ENCODE peak calls at places on chromosome 1, in four cellular contexts. One of them, this sample, is unnamed.
A peak's percentile ranks its signal among the peaks of the same experiment; 100 is the strongest.

GRCh38 chr1:244801246-244801645 is 34.2 kb upstream of the COX20 start:
- DNase-seq in SJCRH30: peak; percentile 36
- DNase-seq in GM12878: no peak
- DNase-seq in breast epithelium: no peak
- DNase-seq in this sample: peak; percentile 27

GRCh38 chr1:66570196-66570595 is 36.2 kb downstream of the SGIP1 start:
- DNase-seq in SJCRH30: no peak
- DNase-seq in GM12878: no peak
- DNase-seq in breast epithelium: no peak
- DNase-seq in this sample: no peak

GRCh38 chr1:180923024-180923841 is 10.5 kb downstream of the KIAA1614 start:
- DNase-seq in breast epithelium: no peak
- DNase-seq in GM12878: peak; percentile 19
- DNase-seq in SJCRH30: peak; percentile 96
- DNase-seq in this sample: no peak

GRCh38 chr1:159922499-159923202 is 2.7 kb downstream of the TAGLN2 start:
- DNase-seq in breast epithelium: no peak
- DNase-seq in SJCRH30: peak; percentile 76
- DNase-seq in GM12878: no peak
- DNase-seq in this sample: no peak

GRCh38 chr1:25107643-25108010 is 124.7 kb downstream of the SYF2 start:
- DNase-seq in GM12878: no peak
- DNase-seq in SJCRH30: no peak
- DNase-seq in breast epithelium: no peak
- DNase-seq in this sample: no peak

GRCh38 chr1:85546748-85547147 is 33.8 kb upstream of the CCN1 start:
- DNase-seq in SJCRH30: no peak
- DNase-seq in GM12878: no peak
- DNase-seq in breast epithelium: no peak
- DNase-seq in this sample: no peak

GRCh38 chr1:96524100-96524499 is 197.5 kb upstream of the PTBP2 start:
- DNase-seq in breast epithelium: no peak
- DNase-seq in GM12878: no peak
- DNase-seq in SJCRH30: no peak
- DNase-seq in this sample: no peak

GRCh38 chr1:237910834-237911233 is 20.1 kb upstream of the ZP4 start:
- DNase-seq in breast epithelium: no peak
- DNase-seq in SJCRH30: no peak
- DNase-seq in GM12878: no peak
- DNase-seq in this sample: no peak

GRCh38 chr1:182229907-182230522 is 161.6 kb downstream of the GLUL start:
- DNase-seq in GM12878: no peak
- DNase-seq in breast epithelium: no peak
- DNase-seq in SJCRH30: peak; percentile 41
- DNase-seq in this sample: no peak

GRCh38 chr1:178683304-178683703 is 41.7 kb upstream of the RALGPS2 start:
- DNase-seq in breast epithelium: no peak
- DNase-seq in GM12878: no peak
- DNase-seq in SJCRH30: no peak
- DNase-seq in this sample: no peak

GRCh38 chr1:30785181-30785580 is 27.6 kb upstream of the LAPTM5 start:
- DNase-seq in GM12878: no peak
- DNase-seq in breast epithelium: no peak
- DNase-seq in SJCRH30: no peak
- DNase-seq in this sample: no peak

GRCh38 chr1:235073331-235073967 is 55.2 kb downstream of the TOMM20 start:
- DNase-seq in GM12878: no peak
- DNase-seq in SJCRH30: peak; percentile 75
- DNase-seq in breast epithelium: peak; percentile 98
- DNase-seq in this sample: no peak

GRCh38 chr1:111538343-111539035 is 35.1 kb upstream of the ADORA3 start:
- DNase-seq in GM12878: no peak
- DNase-seq in breast epithelium: no peak
- DNase-seq in SJCRH30: no peak
- DNase-seq in this sample: no peak

GRCh38 chr1:171877711-171878110 is 36.4 kb downstream of the DNM3 start:
- DNase-seq in breast epithelium: no peak
- DNase-seq in GM12878: no peak
- DNase-seq in SJCRH30: no peak
- DNase-seq in this sample: no peak
- H3K27ac ChIP-seq in breast epithelium: no peak overlapping the region
- H3K27ac ChIP-seq in GM12878: no peak overlapping the region
- H3K27ac ChIP-seq in SJCRH30: no peak overlapping the region
- H3K27ac ChIP-seq in this sample: no peak overlapping the region

DNA sequence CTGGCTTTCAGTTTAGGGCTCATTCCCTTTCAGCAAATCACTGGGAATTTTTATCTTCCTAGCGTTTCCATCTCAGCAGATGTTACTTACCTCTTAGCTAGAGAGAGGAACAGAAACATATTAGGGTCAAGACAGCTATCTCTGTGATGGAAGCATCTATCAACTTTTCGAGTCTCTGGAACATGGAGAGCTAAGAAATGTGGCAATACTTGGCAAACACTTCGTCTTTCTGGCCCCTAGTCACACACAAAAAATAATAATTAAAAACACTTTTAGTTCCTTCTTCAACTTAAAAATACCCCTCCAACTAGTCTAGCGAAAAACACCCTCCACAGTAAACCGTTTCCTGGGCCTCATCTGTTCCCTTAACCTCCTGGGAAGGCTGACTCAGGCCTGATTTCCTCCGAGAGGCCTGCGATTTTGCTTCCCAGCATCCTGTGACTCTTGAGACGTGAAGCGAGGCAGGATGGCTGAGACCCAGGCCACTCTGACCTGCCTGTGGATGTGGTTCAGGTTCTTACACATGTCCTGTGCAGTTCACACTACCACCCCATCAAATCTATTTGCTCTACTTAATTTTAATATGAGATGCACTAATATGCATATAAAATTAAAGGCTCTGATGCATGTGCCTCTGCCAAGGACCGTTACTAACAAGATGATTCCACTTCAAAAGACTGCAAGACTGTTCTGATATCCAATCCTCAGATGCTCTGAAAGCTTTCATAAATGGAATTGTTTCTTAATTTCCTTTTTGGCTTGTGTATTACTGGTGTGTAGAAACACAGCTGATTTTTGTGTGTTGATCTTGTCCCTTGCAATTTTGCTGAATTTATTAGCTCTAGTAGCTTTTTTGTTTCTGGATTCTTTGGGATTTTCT is 3.5 kb downstream of the NAV1 start:
- DNase-seq in SJCRH30: peak; percentile 76
- DNase-seq in breast epithelium: no peak
- DNase-seq in GM12878: no peak
- DNase-seq in this sample: no peak
- H3K4me3 ChIP-seq in SJCRH30: no peak overlapping the region
- H3K4me3 ChIP-seq in breast epithelium: no peak overlapping the region
- H3K4me3 ChIP-seq in GM12878: no peak overlapping the region
- H3K4me3 ChIP-seq in this sample: no peak overlapping the region

DNA sequence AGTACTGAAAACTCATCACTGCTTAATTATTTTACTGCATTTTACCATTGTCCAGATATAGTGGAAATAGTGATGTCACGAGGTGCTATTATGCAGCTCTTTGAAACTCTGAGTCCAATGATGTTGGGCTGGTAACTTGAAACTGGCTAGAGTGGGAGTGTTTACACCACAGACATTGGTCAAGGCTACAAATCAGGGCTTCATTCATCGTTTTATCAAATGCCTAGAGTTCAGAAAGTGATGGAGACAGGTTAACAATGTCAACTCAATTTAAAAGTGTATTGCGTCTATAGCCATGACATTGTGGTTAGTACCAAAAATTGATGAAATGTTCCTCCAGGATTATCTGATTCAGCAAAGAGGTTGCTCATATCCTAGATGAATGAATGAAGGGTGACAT is 12.7 kb downstream of the PADI1 start:
- DNase-seq in SJCRH30: no peak
- DNase-seq in breast epithelium: no peak
- DNase-seq in GM12878: no peak
- DNase-seq in this sample: no peak
- H3K27ac ChIP-seq in SJCRH30: no peak overlapping the region
- H3K27ac ChIP-seq in breast epithelium: no peak overlapping the region
- H3K27ac ChIP-seq in GM12878: no peak overlapping the region
- H3K27ac ChIP-seq in this sample: no peak overlapping the region

DNA sequence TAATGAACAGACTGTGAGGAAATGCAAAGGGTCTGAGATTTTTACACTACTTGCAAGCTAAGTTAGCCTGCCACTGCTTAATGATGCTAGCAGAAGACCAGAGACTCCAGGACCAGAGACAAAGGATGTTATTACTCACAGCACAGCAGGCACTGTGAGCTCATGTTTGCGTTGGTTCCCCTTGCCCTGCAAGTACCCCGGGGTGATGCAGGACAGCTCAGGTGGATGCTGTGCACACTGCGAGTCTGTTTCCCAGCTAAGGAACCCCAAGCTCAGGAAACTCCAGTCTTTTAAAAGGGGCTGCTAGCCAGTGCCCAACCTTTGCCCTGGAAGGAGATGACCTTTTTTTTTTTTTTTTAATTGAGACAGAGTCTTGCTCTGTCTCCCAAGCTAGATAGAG is 1.2 kb downstream of the FHAD1 start:
- DNase-seq in GM12878: no peak
- DNase-seq in SJCRH30: no peak
- DNase-seq in breast epithelium: no peak
- DNase-seq in this sample: no peak
- H3K4me3 ChIP-seq in GM12878: no peak overlapping the region
- H3K4me3 ChIP-seq in SJCRH30: no peak overlapping the region
- H3K4me3 ChIP-seq in breast epithelium: no peak overlapping the region
- H3K4me3 ChIP-seq in this sample: no peak overlapping the region

DNA sequence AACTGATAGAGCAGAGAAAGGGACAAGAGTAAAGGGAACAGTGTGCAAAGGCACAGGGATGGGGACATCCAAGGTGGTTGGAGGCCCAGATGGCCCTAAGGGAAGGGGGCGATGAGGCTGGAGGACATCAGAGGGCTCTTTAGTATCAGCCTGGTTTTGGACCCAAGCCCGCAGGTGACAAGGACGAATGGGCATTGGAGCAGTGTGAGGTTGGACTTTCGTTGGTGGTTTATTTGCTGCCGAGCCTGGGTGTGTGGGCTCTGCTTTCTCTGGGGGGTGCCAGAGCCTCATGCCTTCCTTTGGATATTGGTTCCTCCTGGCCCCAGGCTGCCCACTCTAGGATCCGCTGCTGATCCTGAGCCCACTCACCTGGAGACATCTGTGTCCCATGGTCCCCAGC is 12.1 kb downstream of the FOXO6 start:
- DNase-seq in breast epithelium: no peak
- DNase-seq in GM12878: no peak
- DNase-seq in SJCRH30: no peak
- DNase-seq in this sample: no peak
- H3K27ac ChIP-seq in breast epithelium: no peak overlapping the region
- H3K27ac ChIP-seq in GM12878: no peak overlapping the region
- H3K27ac ChIP-seq in SJCRH30: peak overlapping the region; percentile 85
- H3K27ac ChIP-seq in this sample: no peak overlapping the region

GRCh38 chr1:39436842-39437241 is 54.6 kb upstream of the BMP8A start:
- DNase-seq in SJCRH30: no peak
- DNase-seq in GM12878: no peak
- DNase-seq in breast epithelium: no peak
- DNase-seq in this sample: no peak
- H3K4me3 ChIP-seq in SJCRH30: no peak overlapping the region
- H3K4me3 ChIP-seq in GM12878: no peak overlapping the region
- H3K4me3 ChIP-seq in breast epithelium: no peak overlapping the region
- H3K4me3 ChIP-seq in this sample: no peak overlapping the region

GRCh38 chr1:223547316-223548114 is 118.0 kb downstream of the CAPN8 start:
- DNase-seq in breast epithelium: no peak
- DNase-seq in GM12878: peak; percentile 32
- DNase-seq in SJCRH30: no peak
- DNase-seq in this sample: no peak

GRCh38 chr1:223556414-223557124 is 108.9 kb downstream of the CAPN8 start:
- DNase-seq in GM12878: peak; percentile 59
- DNase-seq in breast epithelium: no peak
- DNase-seq in SJCRH30: peak; percentile 79
- DNase-seq in this sample: no peak

GRCh38 chr1:223553957-223554356 is 111.5 kb downstream of the CAPN8 start:
- DNase-seq in breast epithelium: no peak
- DNase-seq in GM12878: no peak
- DNase-seq in SJCRH30: no peak
- DNase-seq in this sample: no peak

GRCh38 chr1:223549740-223550139 is 115.8 kb downstream of the CAPN8 start:
- DNase-seq in SJCRH30: no peak
- DNase-seq in GM12878: no peak
- DNase-seq in breast epithelium: no peak
- DNase-seq in this sample: no peak

GRCh38 chr1:223551610-223552009 is 113.9 kb downstream of the CAPN8 start:
- DNase-seq in breast epithelium: no peak
- DNase-seq in SJCRH30: no peak
- DNase-seq in GM12878: no peak
- DNase-seq in this sample: no peak
- H3K27ac ChIP-seq in breast epithelium: no peak overlapping the region
- H3K27ac ChIP-seq in SJCRH30: no peak overlapping the region
- H3K27ac ChIP-seq in GM12878: no peak overlapping the region
- H3K27ac ChIP-seq in this sample: no peak overlapping the region

This sample was measured in effector memory CD4-positive, alpha-beta T cell.